ENCODE peak calls at places on chromosomes 13 and 19, in six cellular contexts. One of them, this sample, is unnamed.

GRCh38 chr13:110916671-110917142 is 1.8 kb upstream of the ANKRD10 start:
- DNase-seq in stimulated activated CD8-positive, alpha-beta memory T cell treated with anti-CD3 and anti-CD28 coated beads, Interleukin-15, amount 100 ng/mL, for 4 hours: no peak
- DNase-seq in mucosa of descending colon: no peak
- DNase-seq in brain microvascular endothelial cell: peak
- DNase-seq in GF-D8: no peak
- DNase-seq in activated T-cell treated with anti-CD3 and anti-CD28 coated beads for 1 hour: no peak
- DNase-seq in this sample: no peak

GRCh38 chr13:45138282-45138681 is 18.0 kb downstream of the GTF2F2 start:
- DNase-seq in GF-D8: no peak
- DNase-seq in stimulated activated CD8-positive, alpha-beta memory T cell treated with anti-CD3 and anti-CD28 coated beads, Interleukin-15, amount 100 ng/mL, for 4 hours: no peak
- DNase-seq in brain microvascular endothelial cell: no peak
- DNase-seq in mucosa of descending colon: no peak
- DNase-seq in activated T-cell treated with anti-CD3 and anti-CD28 coated beads for 1 hour: no peak
- DNase-seq in this sample: no peak

GRCh38 chr19:11151181-11151580 is 4.4 kb downstream of the SPC24 start:
- DNase-seq in stimulated activated CD8-positive, alpha-beta memory T cell treated with anti-CD3 and anti-CD28 coated beads, Interleukin-15, amount 100 ng/mL, for 4 hours: no peak
- DNase-seq in GF-D8: no peak
- DNase-seq in brain microvascular endothelial cell: peak
- DNase-seq in mucosa of descending colon: no peak
- DNase-seq in activated T-cell treated with anti-CD3 and anti-CD28 coated beads for 1 hour: no peak
- DNase-seq in this sample: no peak

GRCh38 chr19:29806098-29806866 is 5.5 kb upstream of the CCNE1 start:
- DNase-seq in mucosa of descending colon: peak
- DNase-seq in brain microvascular endothelial cell: peak
- DNase-seq in GF-D8: no peak
- DNase-seq in activated T-cell treated with anti-CD3 and anti-CD28 coated beads for 1 hour: no peak
- DNase-seq in stimulated activated CD8-positive, alpha-beta memory T cell treated with anti-CD3 and anti-CD28 coated beads, Interleukin-15, amount 100 ng/mL, for 4 hours: no peak
- DNase-seq in this sample: peak

GRCh38 chr19:5963855-5964254 is 14.1 kb downstream of the RANBP3 start:
- DNase-seq in GF-D8: no peak
- DNase-seq in stimulated activated CD8-positive, alpha-beta memory T cell treated with anti-CD3 and anti-CD28 coated beads, Interleukin-15, amount 100 ng/mL, for 4 hours: no peak
- DNase-seq in activated T-cell treated with anti-CD3 and anti-CD28 coated beads for 1 hour: no peak
- DNase-seq in mucosa of descending colon: peak
- DNase-seq in brain microvascular endothelial cell: no peak
- DNase-seq in this sample: no peak

GRCh38 chr13:77740931-77741586 is 43.6 kb downstream of the SLAIN1 start:
- DNase-seq in mucosa of descending colon: no peak
- DNase-seq in GF-D8: no peak
- DNase-seq in activated T-cell treated with anti-CD3 and anti-CD28 coated beads for 1 hour: no peak
- DNase-seq in stimulated activated CD8-positive, alpha-beta memory T cell treated with anti-CD3 and anti-CD28 coated beads, Interleukin-15, amount 100 ng/mL, for 4 hours: no peak
- DNase-seq in brain microvascular endothelial cell: no peak
- DNase-seq in this sample: no peak

GRCh38 chr13:95627590-95627989 is 16.9 kb downstream of the DZIP1 start:
- DNase-seq in mucosa of descending colon: no peak
- DNase-seq in brain microvascular endothelial cell: no peak
- DNase-seq in activated T-cell treated with anti-CD3 and anti-CD28 coated beads for 1 hour: no peak
- DNase-seq in stimulated activated CD8-positive, alpha-beta memory T cell treated with anti-CD3 and anti-CD28 coated beads, Interleukin-15, amount 100 ng/mL, for 4 hours: no peak
- DNase-seq in GF-D8: no peak
- DNase-seq in this sample: no peak

GRCh38 chr19:7360393-7360984 is 11.8 kb downstream of the ARHGEF18 start:
- DNase-seq in activated T-cell treated with anti-CD3 and anti-CD28 coated beads for 1 hour: no peak
- DNase-seq in mucosa of descending colon: peak
- DNase-seq in stimulated activated CD8-positive, alpha-beta memory T cell treated with anti-CD3 and anti-CD28 coated beads, Interleukin-15, amount 100 ng/mL, for 4 hours: no peak
- DNase-seq in brain microvascular endothelial cell: no peak
- DNase-seq in GF-D8: no peak
- DNase-seq in this sample: no peak

GRCh38 chr19:44969437-44969836 is 14.3 kb downstream of the CLPTM1 start:
- DNase-seq in GF-D8: no peak
- DNase-seq in stimulated activated CD8-positive, alpha-beta memory T cell treated with anti-CD3 and anti-CD28 coated beads, Interleukin-15, amount 100 ng/mL, for 4 hours: no peak
- DNase-seq in mucosa of descending colon: no peak
- DNase-seq in brain microvascular endothelial cell: no peak
- DNase-seq in activated T-cell treated with anti-CD3 and anti-CD28 coated beads for 1 hour: no peak
- DNase-seq in this sample: no peak

GRCh38 chr19:42606660-42607351 is 12.1 kb upstream of the CEACAM8 start:
- DNase-seq in mucosa of descending colon: peak
- DNase-seq in GF-D8: no peak
- DNase-seq in brain microvascular endothelial cell: no peak
- DNase-seq in stimulated activated CD8-positive, alpha-beta memory T cell treated with anti-CD3 and anti-CD28 coated beads, Interleukin-15, amount 100 ng/mL, for 4 hours: peak
- DNase-seq in activated T-cell treated with anti-CD3 and anti-CD28 coated beads for 1 hour: peak
- DNase-seq in this sample: peak

GRCh38 chr19:33795370-33796163 is 1.1 kb upstream of the KCTD15 start:
- DNase-seq in GF-D8: peak
- DNase-seq in mucosa of descending colon: peak
- DNase-seq in stimulated activated CD8-positive, alpha-beta memory T cell treated with anti-CD3 and anti-CD28 coated beads, Interleukin-15, amount 100 ng/mL, for 4 hours: no peak
- DNase-seq in activated T-cell treated with anti-CD3 and anti-CD28 coated beads for 1 hour: peak
- DNase-seq in brain microvascular endothelial cell: peak
- DNase-seq in this sample: peak

GRCh38 chr13:113565526-113566226 is 18.9 kb upstream of the TFDP1 start:
- DNase-seq in GF-D8: no peak
- DNase-seq in stimulated activated CD8-positive, alpha-beta memory T cell treated with anti-CD3 and anti-CD28 coated beads, Interleukin-15, amount 100 ng/mL, for 4 hours: no peak
- DNase-seq in mucosa of descending colon: no peak
- DNase-seq in activated T-cell treated with anti-CD3 and anti-CD28 coated beads for 1 hour: no peak
- DNase-seq in brain microvascular endothelial cell: no peak
- DNase-seq in this sample: no peak

GRCh38 chr13:38543561-38543960 is 143.3 kb upstream of the FREM2 start:
- DNase-seq in mucosa of descending colon: no peak
- DNase-seq in activated T-cell treated with anti-CD3 and anti-CD28 coated beads for 1 hour: no peak
- DNase-seq in GF-D8: no peak
- DNase-seq in brain microvascular endothelial cell: no peak
- DNase-seq in stimulated activated CD8-positive, alpha-beta memory T cell treated with anti-CD3 and anti-CD28 coated beads, Interleukin-15, amount 100 ng/mL, for 4 hours: no peak
- DNase-seq in this sample: no peak

GRCh38 chr13:30745917-30746686 is 10.8 kb downstream of the ALOX5AP start:
- DNase-seq in stimulated activated CD8-positive, alpha-beta memory T cell treated with anti-CD3 and anti-CD28 coated beads, Interleukin-15, amount 100 ng/mL, for 4 hours: no peak
- DNase-seq in brain microvascular endothelial cell: no peak
- DNase-seq in GF-D8: peak
- DNase-seq in activated T-cell treated with anti-CD3 and anti-CD28 coated beads for 1 hour: no peak
- DNase-seq in mucosa of descending colon: no peak
- DNase-seq in this sample: no peak

GRCh38 chr19:10884273-10884672 is 12.9 kb downstream of the CARM1 start:
- DNase-seq in GF-D8: no peak
- DNase-seq in activated T-cell treated with anti-CD3 and anti-CD28 coated beads for 1 hour: no peak
- DNase-seq in mucosa of descending colon: no peak
- DNase-seq in brain microvascular endothelial cell: peak
- DNase-seq in stimulated activated CD8-positive, alpha-beta memory T cell treated with anti-CD3 and anti-CD28 coated beads, Interleukin-15, amount 100 ng/mL, for 4 hours: no peak
- DNase-seq in this sample: no peak

GRCh38 chr13:50419896-50420295 is 404.7 kb downstream of the KCNRG start:
- DNase-seq in activated T-cell treated with anti-CD3 and anti-CD28 coated beads for 1 hour: no peak
- DNase-seq in GF-D8: no peak
- DNase-seq in brain microvascular endothelial cell: no peak
- DNase-seq in mucosa of descending colon: no peak
- DNase-seq in stimulated activated CD8-positive, alpha-beta memory T cell treated with anti-CD3 and anti-CD28 coated beads, Interleukin-15, amount 100 ng/mL, for 4 hours: no peak
- DNase-seq in this sample: no peak

GRCh38 chr19:33376423-33376822 is 2.9 kb downstream of the CEBPG start:
- DNase-seq in stimulated activated CD8-positive, alpha-beta memory T cell treated with anti-CD3 and anti-CD28 coated beads, Interleukin-15, amount 100 ng/mL, for 4 hours: no peak
- DNase-seq in activated T-cell treated with anti-CD3 and anti-CD28 coated beads for 1 hour: no peak
- DNase-seq in brain microvascular endothelial cell: peak
- DNase-seq in GF-D8: no peak
- DNase-seq in mucosa of descending colon: peak
- DNase-seq in this sample: no peak

GRCh38 chr13:47326061-47326460 is 429.2 kb upstream of the HTR2A start:
- DNase-seq in activated T-cell treated with anti-CD3 and anti-CD28 coated beads for 1 hour: no peak
- DNase-seq in GF-D8: no peak
- DNase-seq in stimulated activated CD8-positive, alpha-beta memory T cell treated with anti-CD3 and anti-CD28 coated beads, Interleukin-15, amount 100 ng/mL, for 4 hours: no peak
- DNase-seq in mucosa of descending colon: no peak
- DNase-seq in brain microvascular endothelial cell: peak
- DNase-seq in this sample: no peak

GRCh38 chr13:67769987-67770341 is 539.8 kb upstream of the PCDH9 start:
- DNase-seq in stimulated activated CD8-positive, alpha-beta memory T cell treated with anti-CD3 and anti-CD28 coated beads, Interleukin-15, amount 100 ng/mL, for 4 hours: no peak
- DNase-seq in GF-D8: no peak
- DNase-seq in activated T-cell treated with anti-CD3 and anti-CD28 coated beads for 1 hour: no peak
- DNase-seq in brain microvascular endothelial cell: no peak
- DNase-seq in mucosa of descending colon: no peak
- DNase-seq in this sample: no peak

GRCh38 chr19:28485300-28485699 is 727.7 kb downstream of the UQCRFS1 start:
- DNase-seq in mucosa of descending colon: peak
- DNase-seq in brain microvascular endothelial cell: no peak
- DNase-seq in activated T-cell treated with anti-CD3 and anti-CD28 coated beads for 1 hour: no peak
- DNase-seq in stimulated activated CD8-positive, alpha-beta memory T cell treated with anti-CD3 and anti-CD28 coated beads, Interleukin-15, amount 100 ng/mL, for 4 hours: no peak
- DNase-seq in GF-D8: peak
- DNase-seq in this sample: no peak

GRCh38 chr19:47124937-47125668 is 5.5 kb upstream of the SAE1 start:
- DNase-seq in brain microvascular endothelial cell: peak
- DNase-seq in stimulated activated CD8-positive, alpha-beta memory T cell treated with anti-CD3 and anti-CD28 coated beads, Interleukin-15, amount 100 ng/mL, for 4 hours: no peak
- DNase-seq in GF-D8: peak
- DNase-seq in activated T-cell treated with anti-CD3 and anti-CD28 coated beads for 1 hour: no peak
- DNase-seq in mucosa of descending colon: no peak
- DNase-seq in this sample: peak

GRCh38 chr13:21435710-21436151 is 23.4 kb downstream of the ZDHHC20 start:
- DNase-seq in GF-D8: no peak
- DNase-seq in stimulated activated CD8-positive, alpha-beta memory T cell treated with anti-CD3 and anti-CD28 coated beads, Interleukin-15, amount 100 ng/mL, for 4 hours: peak
- DNase-seq in mucosa of descending colon: peak
- DNase-seq in activated T-cell treated with anti-CD3 and anti-CD28 coated beads for 1 hour: peak
- DNase-seq in brain microvascular endothelial cell: peak
- DNase-seq in this sample: peak

GRCh38 chr19:10568444-10568825 is 344 bp downstream of the CDKN2D start:
- DNase-seq in brain microvascular endothelial cell: no peak
- DNase-seq in mucosa of descending colon: peak
- DNase-seq in stimulated activated CD8-positive, alpha-beta memory T cell treated with anti-CD3 and anti-CD28 coated beads, Interleukin-15, amount 100 ng/mL, for 4 hours: no peak
- DNase-seq in activated T-cell treated with anti-CD3 and anti-CD28 coated beads for 1 hour: peak
- DNase-seq in GF-D8: no peak
- DNase-seq in this sample: no peak

GRCh38 chr19:2154587-2155075 is 3.3 kb upstream of the AP3D1 start:
- DNase-seq in stimulated activated CD8-positive, alpha-beta memory T cell treated with anti-CD3 and anti-CD28 coated beads, Interleukin-15, amount 100 ng/mL, for 4 hours: no peak
- DNase-seq in activated T-cell treated with anti-CD3 and anti-CD28 coated beads for 1 hour: no peak
- DNase-seq in brain microvascular endothelial cell: no peak
- DNase-seq in GF-D8: no peak
- DNase-seq in mucosa of descending colon: peak
- DNase-seq in this sample: no peak

GRCh38 chr19:43618921-43619261 is 538 bp downstream of the ZNF428 start:
- DNase-seq in GF-D8: peak
- DNase-seq in mucosa of descending colon: no peak
- DNase-seq in brain microvascular endothelial cell: peak
- DNase-seq in stimulated activated CD8-positive, alpha-beta memory T cell treated with anti-CD3 and anti-CD28 coated beads, Interleukin-15, amount 100 ng/mL, for 4 hours: no peak
- DNase-seq in activated T-cell treated with anti-CD3 and anti-CD28 coated beads for 1 hour: peak
- DNase-seq in this sample: peak

GRCh38 chr13:54628383-54628782 is 1599.8 kb downstream of the OLFM4 start:
- DNase-seq in brain microvascular endothelial cell: no peak
- DNase-seq in GF-D8: no peak
- DNase-seq in activated T-cell treated with anti-CD3 and anti-CD28 coated beads for 1 hour: no peak
- DNase-seq in stimulated activated CD8-positive, alpha-beta memory T cell treated with anti-CD3 and anti-CD28 coated beads, Interleukin-15, amount 100 ng/mL, for 4 hours: no peak
- DNase-seq in mucosa of descending colon: no peak
- DNase-seq in this sample: no peak

GRCh38 chr19:14505488-14506239 is 9.7 kb upstream of the GIPC1 start:
- DNase-seq in stimulated activated CD8-positive, alpha-beta memory T cell treated with anti-CD3 and anti-CD28 coated beads, Interleukin-15, amount 100 ng/mL, for 4 hours: peak
- DNase-seq in mucosa of descending colon: peak
- DNase-seq in GF-D8: no peak
- DNase-seq in brain microvascular endothelial cell: peak
- DNase-seq in activated T-cell treated with anti-CD3 and anti-CD28 coated beads for 1 hour: peak
- DNase-seq in this sample: peak

GRCh38 chr13:113922412-113923118 is 51.3 kb downstream of the C13orf46 start:
- DNase-seq in stimulated activated CD8-positive, alpha-beta memory T cell treated with anti-CD3 and anti-CD28 coated beads, Interleukin-15, amount 100 ng/mL, for 4 hours: no peak
- DNase-seq in GF-D8: no peak
- DNase-seq in brain microvascular endothelial cell: no peak
- DNase-seq in mucosa of descending colon: no peak
- DNase-seq in activated T-cell treated with anti-CD3 and anti-CD28 coated beads for 1 hour: no peak
- DNase-seq in this sample: no peak

GRCh38 chr19:18597809-18598660 is 8.6 kb downstream of the CRLF1 start:
- DNase-seq in GF-D8: no peak
- DNase-seq in activated T-cell treated with anti-CD3 and anti-CD28 coated beads for 1 hour: no peak
- DNase-seq in mucosa of descending colon: peak
- DNase-seq in stimulated activated CD8-positive, alpha-beta memory T cell treated with anti-CD3 and anti-CD28 coated beads, Interleukin-15, amount 100 ng/mL, for 4 hours: no peak
- DNase-seq in brain microvascular endothelial cell: no peak
- DNase-seq in this sample: no peak

GRCh38 chr13:49495783-49496762 is at the start of gene PHF11:
- DNase-seq in mucosa of descending colon: peak
- DNase-seq in stimulated activated CD8-positive, alpha-beta memory T cell treated with anti-CD3 and anti-CD28 coated beads, Interleukin-15, amount 100 ng/mL, for 4 hours: peak
- DNase-seq in brain microvascular endothelial cell: peak
- DNase-seq in GF-D8: peak
- DNase-seq in activated T-cell treated with anti-CD3 and anti-CD28 coated beads for 1 hour: peak
- DNase-seq in this sample: peak